ENCODE peak calls at places on chromosomes 2 and 18, in seven cellular contexts. F is left ventricle myocardium inferior, P is BJ, E is HFF-Myc, K is left lung, G is foreskin fibroblast, V is mammary epithelial cell. W is an unnamed sample.

GRCh38 chr18:54964741-54965140 is 5.5 kb upstream of the CCDC68 start:
- DNase-seq in F (no peak), P (no peak), E (no peak), K (no peak), G (no peak), V (no peak), W (no peak)

GRCh38 chr2:153986488-153987229 is 114.9 kb downstream of the GALNT13 start:
- DNase-seq in F (no peak), P (no peak), E (no peak), K (no peak), G (no peak), V (peak; percentile 60), W (no peak)

GRCh38 chr2:66869076-66869475 is 434.2 kb downstream of the MEIS1 start:
- DNase-seq in F (no peak), P (peak; percentile 55), E (no peak), K (no peak), G (peak; percentile 89), V (peak; percentile 81), W (no peak)

GRCh38 chr2:187438459-187438858 is 9.6 kb downstream of the CALCRL start:
- DNase-seq in F (no peak), P (no peak), E (no peak), K (no peak), G (no peak), V (no peak), W (no peak)

GRCh38 chr2:32008811-32009478 is 1.9 kb downstream of the MEMO1 start:
- DNase-seq in F (no peak), P (no peak), E (no peak), K (no peak), G (peak; percentile 39), V (peak; percentile 46), W (no peak)

GRCh38 chr2:142786922-142787702 is 90.4 kb upstream of the KYNU start:
- DNase-seq in F (no peak), P (no peak), E (no peak), K (no peak), G (no peak), V (no peak), W (no peak)

GRCh38 chr2:143701785-143702184 is 572.6 kb downstream of the ARHGAP15 start:
- DNase-seq in F (no peak), P (no peak), E (no peak), K (no peak), G (no peak), V (no peak), W (no peak)

GRCh38 chr18:3652380-3653262 is 202.6 kb downstream of the TGIF1 start:
- DNase-seq in F (peak; percentile 28), P (peak; percentile 63), E (peak; percentile 86), K (peak; percentile 77), G (peak; percentile 97), V (peak; percentile 100), W (peak; percentile 72)

GRCh38 chr18:30328839-30329238 is 713.7 kb downstream of the DSC3 start:
- DNase-seq in F (no peak), P (no peak), E (no peak), K (no peak), G (no peak), V (peak; percentile 65), W (no peak)

GRCh38 chr2:169131587-169132512 is 62.5 kb downstream of the DHRS9 start:
- DNase-seq in F (no peak), P (no peak), E (peak; percentile 15), K (no peak), G (peak; percentile 49), V (peak; percentile 80), W (peak; percentile 43)

GRCh38 chr2:111912547-111912946 is 14.1 kb downstream of the MERTK start:
- DNase-seq in F (no peak), P (no peak), E (no peak), K (no peak), G (no peak), V (peak; percentile 25), W (no peak)

GRCh38 chr2:98948956-98949739 is 13.1 kb upstream of the CRACDL start:
- DNase-seq in F (no peak), P (no peak), E (no peak), K (no peak), G (no peak), V (peak; percentile 35), W (no peak)

GRCh38 chr2:133734699-133735098 is 166.4 kb upstream of the NCKAP5 start:
- DNase-seq in F (no peak), P (peak; percentile 33), E (no peak), K (no peak), G (no peak), V (no peak), W (peak; percentile 52)

GRCh38 chr2:150466770-150467640 is 20.5 kb downstream of the RND3 start:
- DNase-seq in F (no peak), P (peak; percentile 84), E (no peak), K (no peak), G (peak; percentile 80), V (peak; percentile 49), W (peak; percentile 73)

GRCh38 chr2:128369126-128369555 is 50.5 kb upstream of the HS6ST1 start:
- DNase-seq in F (no peak), P (no peak), E (no peak), K (no peak), G (peak; percentile 71), V (no peak), W (peak; percentile 32)

GRCh38 chr2:195312662-195313061 is 344.4 kb upstream of the SLC39A10 start:
- DNase-seq in F (no peak), P (no peak), E (no peak), K (no peak), G (no peak), V (no peak), W (no peak)

GRCh38 chr18:3246636-3247242 is 862 bp upstream of the MYL12A start:
- DNase-seq in F (no peak), P (no peak), E (no peak), K (no peak), G (peak; percentile 36), V (peak; percentile 35), W (no peak)

GRCh38 chr2:201966691-201967388 is 66.8 kb upstream of the FZD7 start:
- DNase-seq in F (no peak), P (no peak), E (no peak), K (no peak), G (no peak), V (no peak), W (no peak)

GRCh38 chr2:127675335-127676261 is at the start of gene LIMS2:
- DNase-seq in F (peak; percentile 68), P (peak; percentile 37), E (no peak), K (no peak), G (peak; percentile 44), V (no peak), W (no peak)

GRCh38 chr2:191618789-191619185 is 59.1 kb upstream of the NABP1 start:
- DNase-seq in F (no peak), P (no peak), E (no peak), K (no peak), G (no peak), V (no peak), W (no peak)

GRCh38 chr2:9336209-9336533 is 87.2 kb downstream of the ITGB1BP1 start:
- DNase-seq in F (no peak), P (no peak), E (peak; percentile 46), K (no peak), G (peak; percentile 71), V (no peak), W (no peak)

GRCh38 chr2:178700922-178701342 is 106.3 kb downstream of the TTN start:
- DNase-seq in F (no peak), P (no peak), E (peak; percentile 2), K (no peak), G (peak; percentile 33), V (peak; percentile 8), W (no peak)
- TF ChIP-seq CTCF in F (peak; percentile 85), P (peak; percentile 90), E (peak; percentile 86), K (peak; percentile 68), G (peak; percentile 85), V (peak; percentile 89), W (peak; percentile 86)

DNA sequence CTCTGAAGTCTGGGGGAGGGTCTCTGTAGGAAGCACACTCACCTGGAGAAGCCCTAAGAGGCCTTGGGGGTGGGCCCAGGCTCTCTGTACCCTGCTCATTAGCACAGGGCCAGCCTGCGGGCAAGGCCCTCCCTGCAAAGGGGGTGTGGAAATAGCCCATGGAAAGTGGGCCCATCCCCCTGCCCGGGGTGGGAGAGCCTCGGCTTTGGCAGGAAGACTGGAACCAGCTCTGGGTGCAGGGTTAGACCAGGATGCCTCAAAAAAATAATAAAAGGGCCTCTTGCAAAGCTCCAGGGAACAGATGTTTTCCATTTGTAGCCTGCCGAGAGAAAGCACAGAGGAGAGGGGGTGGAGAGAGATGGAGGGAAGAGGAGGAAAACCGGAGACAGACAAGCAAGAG is 98.7 kb downstream of the STPG4 start:
- DNase-seq in F (no peak), P (peak; percentile 68), E (peak; percentile 91), K (no peak), G (peak; percentile 93), V (no peak), W (no peak)
- H3K4me3 ChIP-seq in F (no peak overlapping the region), P (no peak overlapping the region), E (no peak overlapping the region), K (no peak overlapping the region), G (no peak overlapping the region), V (no peak overlapping the region), W (no peak overlapping the region)

GRCh38 chr18:48665654-48666053 is 126.8 kb downstream of the CTIF start:
- DNase-seq in F (no peak), P (no peak), E (no peak), K (no peak), G (no peak), V (no peak), W (no peak)

GRCh38 chr18:48669180-48669675 is 130.4 kb downstream of the CTIF start:
- DNase-seq in F (no peak), P (no peak), E (no peak), K (no peak), G (no peak), V (no peak), W (no peak)

GRCh38 chr18:48668466-48669179 is 129.8 kb downstream of the CTIF start:
- DNase-seq in F (no peak), P (no peak), E (no peak), K (no peak), G (no peak), V (no peak), W (no peak)

GRCh38 chr18:48666613-48667012 is 127.8 kb downstream of the CTIF start:
- DNase-seq in F (no peak), P (no peak), E (no peak), K (no peak), G (no peak), V (no peak), W (no peak)

GRCh38 chr18:48667276-48668254 is 128.7 kb downstream of the CTIF start:
- DNase-seq in F (no peak), P (no peak), E (no peak), K (no peak), G (peak; percentile 34), V (peak; percentile 11), W (no peak)
- TF ChIP-seq CTCF in F (peak; percentile 28), P (peak; percentile 43), E (peak; percentile 34), K (no peak), G (peak; percentile 33), V (peak; percentile 14), W (peak; percentile 60)

DNA sequence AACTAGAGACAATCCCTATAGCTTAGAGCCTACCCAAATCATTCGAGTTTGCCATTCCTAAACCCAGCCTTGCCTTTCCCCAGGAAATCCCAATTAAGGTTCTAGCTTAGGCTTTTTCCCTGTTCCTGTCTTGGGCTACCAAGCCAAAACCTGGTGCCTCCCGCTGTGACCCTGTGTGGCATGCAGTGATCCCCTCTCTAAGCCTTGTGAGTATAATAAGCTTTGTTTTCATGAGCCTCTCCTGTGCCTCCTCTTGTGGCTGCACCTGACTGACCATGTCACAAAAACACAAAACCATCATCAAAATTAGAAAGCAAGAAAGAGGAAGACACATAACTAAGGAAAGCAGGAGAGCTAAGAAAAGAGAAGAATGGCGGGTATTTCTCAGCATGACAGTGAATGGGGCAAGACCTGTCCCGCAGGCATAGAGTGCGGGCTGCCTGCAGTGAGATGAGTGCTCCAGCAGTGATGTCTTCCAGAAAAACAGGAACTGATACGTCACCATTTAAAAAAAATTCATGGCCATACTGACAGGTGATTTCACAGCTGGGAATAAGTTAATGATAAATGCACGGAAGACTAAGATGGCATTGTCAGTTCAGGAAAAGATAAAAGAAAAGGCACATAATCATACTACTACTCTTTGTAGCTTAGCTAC is 9.2 kb upstream of the PAIP2B start:
- DNase-seq in F (no peak), P (no peak), E (no peak), K (no peak), G (no peak), V (no peak), W (no peak)
- H3K4me3 ChIP-seq in F (no peak overlapping the region), P (no peak overlapping the region), E (no peak overlapping the region), K (no peak overlapping the region), G (no peak overlapping the region), V (no peak overlapping the region), W (no peak overlapping the region)

W was measured in astrocyte of the cerebellum.